ENCODE peak calls at places on chromosomes 4 and X, in four cellular contexts. X, Y, N and U are unnamed samples.

GRCh38 chr4:182339246-182339645 is 96.0 kb downstream of the TENM3 start:
- DNase-seq in X (no peak), N (peak), Y (no peak), U (no peak)

GRCh38 chr4:177322881-177323280 is 13.2 kb downstream of the NEIL3 start:
- DNase-seq in N (no peak), X (no peak), Y (no peak), U (no peak)

GRCh38 chrX:106802388-106803275 is at the start of gene TBC1D8B:
- DNase-seq in X (peak), N (peak), Y (peak), U (peak)

GRCh38 chr4:150216725-150217124 is 138.5 kb downstream of the DCLK2 start:
- DNase-seq in Y (no peak), N (no peak), X (no peak), U (no peak)

GRCh38 chr4:139593091-139593564 is 37.1 kb upstream of the SETD7 start:
- DNase-seq in Y (no peak), N (no peak), X (peak), U (no peak)

GRCh38 chr4:168886361-168886760 is 123.7 kb downstream of the CBR4 start:
- DNase-seq in X (no peak), N (no peak), Y (no peak), U (no peak)

GRCh38 chr4:171582961-171583581 is 230.1 kb upstream of the GALNTL6 start:
- DNase-seq in N (no peak), X (no peak), Y (no peak), U (no peak)

GRCh38 chr4:112519689-112520597 is 4.0 kb upstream of the NEUROG2 start:
- DNase-seq in N (no peak), Y (no peak), X (no peak), U (no peak)

GRCh38 chr4:52836653-52837052 is 25.5 kb upstream of the RASL11B start:
- DNase-seq in Y (no peak), X (no peak), N (no peak), U (no peak)

GRCh38 chrX:15350329-15350996 is 15.1 kb upstream of the PIGA start:
- DNase-seq in N (no peak), X (no peak), Y (peak), U (no peak)

GRCh38 chr4:52263612-52264011 is 212.5 kb downstream of the SPATA18 start:
- DNase-seq in N (no peak), Y (no peak), X (no peak), U (peak)

GRCh38 chr4:118757761-118758213 is 72.6 kb downstream of the METTL14 start:
- DNase-seq in Y (no peak), N (no peak), X (peak), U (peak)

GRCh38 chrX:143648705-143649104 is 12.8 kb upstream of the SLITRK4 start:
- DNase-seq in Y (no peak), N (no peak), X (no peak), U (peak)

GRCh38 chr4:28229092-28229491 is 1368.5 kb downstream of the STIM2 start:
- DNase-seq in Y (no peak), X (no peak), N (no peak), U (no peak)

GRCh38 chrX:23503835-23504539 is 163.3 kb upstream of the PRDX4 start:
- DNase-seq in Y (no peak), X (peak), N (no peak), U (peak)

GRCh38 chr4:151866266-151866918 is 105.6 kb upstream of the GATB start:
- DNase-seq in N (no peak), Y (no peak), X (no peak), U (no peak)

GRCh38 chr4:52105276-52105675 is 54.2 kb downstream of the SPATA18 start:
- DNase-seq in N (no peak), Y (no peak), X (no peak), U (no peak)

GRCh38 chr4:55363618-55364420 is 17.8 kb downstream of the SRD5A3 start:
- DNase-seq in X (no peak), Y (no peak), N (no peak), U (no peak)

GRCh38 chr4:138405439-138405838 is 163.3 kb upstream of the SLC7A11 start:
- DNase-seq in X (no peak), Y (no peak), N (no peak), U (no peak)

GRCh38 chr4:124903995-124904722 is 191.6 kb upstream of the ANKRD50 start:
- DNase-seq in N (no peak), Y (no peak), X (no peak), U (peak)

GRCh38 chr4:159383569-159383934 is 280.7 kb downstream of the RAPGEF2 start:
- DNase-seq in N (peak), X (no peak), Y (no peak), U (no peak)

GRCh38 chr4:105895609-105896460 is 564 bp downstream of the NPNT start:
- DNase-seq in X (no peak), N (no peak), Y (no peak), U (no peak)

GRCh38 chrX:1392376-1393130 is 640 bp upstream of the SLC25A6 start:
- DNase-seq in N (no peak), Y (peak), X (no peak), U (peak)

GRCh38 chrX:114906978-114907510 is 110.4 kb downstream of the IL13RA2 start:
- DNase-seq in N (peak), X (peak), Y (no peak), U (no peak)

GRCh38 chr4:164293181-164293580 is 460.8 kb upstream of the SMIM31 start:
- DNase-seq in X (no peak), Y (no peak), N (no peak), U (no peak)

GRCh38 chrX:153640736-153641574 is 6.0 kb upstream of the DUSP9 start:
- DNase-seq in N (no peak), Y (no peak), X (no peak), U (no peak)

GRCh38 chr4:149995134-149995756 is 83.0 kb upstream of the DCLK2 start:
- DNase-seq in N (no peak), Y (no peak), X (no peak), U (no peak)

GRCh38 chr4:114659386-114660008 is 60.9 kb downstream of the UGT8 start:
- DNase-seq in Y (peak), N (peak), X (peak), U (peak)

GRCh38 chr4:176236909-176237308 is 32.1 kb downstream of the ASB5 start:
- DNase-seq in Y (no peak), X (no peak), N (no peak), U (no peak)

GRCh38 chr4:53128959-53129358 is 236.9 kb downstream of the SCFD2 start:
- DNase-seq in Y (no peak), X (no peak), N (no peak), U (no peak)

GRCh38 chrX:115579327-115579726 is 18.4 kb downstream of the PLS3 start:
- DNase-seq in Y (no peak), X (no peak), N (no peak), U (no peak)

GRCh38 chr4:106344324-106344970 is 24.1 kb downstream of the GIMD1 start:
- DNase-seq in Y (no peak), X (peak), N (no peak), U (no peak)

GRCh38 chr4:178415925-178416324 is 973.7 kb upstream of the AGA start:
- DNase-seq in X (no peak), Y (no peak), N (no peak), U (no peak)

GRCh38 chr4:124931050-124931449 is 218.5 kb upstream of the ANKRD50 start:
- DNase-seq in X (no peak), N (no peak), Y (no peak), U (no peak)

GRCh38 chr4:148790691-148791090 is 348.5 kb upstream of the NR3C2 start:
- DNase-seq in N (no peak), Y (no peak), X (no peak), U (no peak)

GRCh38 chrX:69234624-69235023 is 69.4 kb upstream of the PJA1 start:
- DNase-seq in Y (no peak), X (no peak), N (no peak), U (no peak)

GRCh38 chrX:69226459-69227158 is 61.4 kb upstream of the PJA1 start:
- DNase-seq in Y (no peak), X (no peak), N (no peak), U (no peak)

GRCh38 chrX:69232945-69233344 is 67.7 kb upstream of the PJA1 start:
- DNase-seq in X (no peak), N (no peak), Y (no peak), U (no peak)

GRCh38 chrX:69231903-69232302 is 66.7 kb upstream of the PJA1 start:
- DNase-seq in X (no peak), Y (no peak), N (no peak), U (no peak)

GRCh38 chrX:69229436-69229835 is 64.2 kb upstream of the PJA1 start:
- DNase-seq in X (no peak), Y (no peak), N (no peak), U (no peak)
- TF ChIP-seq JUND in X (no peak), Y (no peak), N (no peak), U (no peak)

DNA sequence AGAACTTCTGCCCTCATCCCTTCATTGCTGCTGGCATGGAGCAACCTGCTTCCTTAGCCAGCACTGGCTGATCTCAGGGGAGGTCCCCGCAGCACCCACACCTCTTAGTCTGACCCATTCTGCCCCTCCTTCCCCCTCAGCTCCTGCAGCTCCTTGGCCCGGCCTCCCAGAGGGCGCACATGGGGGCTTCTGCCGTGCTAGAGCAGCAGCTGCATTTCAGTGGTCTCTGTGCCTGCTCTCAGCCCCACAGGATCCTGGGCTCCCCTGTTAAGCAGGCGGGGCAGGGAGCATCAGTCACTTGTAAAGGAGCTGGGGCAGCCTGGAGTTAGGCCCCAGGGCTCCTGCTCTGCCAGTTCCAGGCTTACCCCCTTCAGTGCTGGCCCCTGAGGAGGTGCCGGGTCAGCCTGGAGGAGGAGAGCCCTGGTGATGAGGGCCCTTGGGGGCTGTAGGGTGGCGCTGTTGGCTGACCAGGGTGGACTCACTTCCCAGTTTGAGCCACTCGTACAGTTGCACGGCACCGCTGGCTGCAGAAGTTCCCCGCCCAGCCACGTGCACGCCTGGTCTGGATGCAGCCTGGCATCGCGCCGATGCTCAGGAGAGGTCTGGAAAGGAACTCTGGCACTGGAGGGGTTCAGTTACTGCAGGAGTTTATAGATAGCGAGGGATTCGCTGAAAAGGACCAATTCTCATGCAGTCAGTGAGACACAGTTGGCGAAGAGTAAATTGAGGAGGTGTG is 85.1 kb upstream of the PSAPL1 start:
- DNase-seq in X (no peak), Y (no peak), N (no peak), U (no peak)
- TF ChIP-seq JUND in X (no peak), Y (no peak), N (no peak), U (no peak)

GRCh38 chr4:87875187-87875586 is 42.4 kb downstream of the MEPE start:
- DNase-seq in X (no peak), Y (no peak), N (no peak), U (no peak)

GRCh38 chr4:87882861-87883260 is 50.1 kb downstream of the MEPE start:
- DNase-seq in N (no peak), Y (no peak), X (no peak), U (no peak)

GRCh38 chr4:87884976-87885574 is 52.3 kb downstream of the MEPE start:
- DNase-seq in Y (no peak), N (no peak), X (no peak), U (no peak)

GRCh38 chr4:87882321-87882720 is 49.6 kb downstream of the MEPE start:
- DNase-seq in X (no peak), N (no peak), Y (no peak), U (no peak)

DNA sequence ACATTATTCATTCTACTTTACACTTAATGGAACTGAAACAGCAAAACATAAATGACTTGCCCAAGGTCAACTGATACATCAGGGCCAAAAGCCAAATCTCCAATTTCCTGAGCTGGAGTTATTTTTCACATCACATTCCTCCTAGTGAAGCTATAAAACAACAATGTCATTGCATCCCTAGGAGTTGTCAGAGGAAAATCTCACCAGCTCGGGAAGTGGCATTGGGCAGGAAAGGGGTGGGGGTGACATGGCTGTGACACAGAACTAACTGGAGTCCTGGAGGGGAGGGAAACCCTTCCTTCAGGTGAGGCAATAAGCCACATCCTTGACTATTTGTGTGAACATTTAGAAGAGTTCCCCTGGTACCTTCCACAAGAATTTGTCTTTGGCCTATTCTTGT is 47.3 kb downstream of the MEPE start:
- DNase-seq in Y (no peak), X (no peak), N (no peak), U (no peak)
- TF ChIP-seq JUND in Y (no peak), X (no peak), N (no peak), U (no peak)

DNA sequence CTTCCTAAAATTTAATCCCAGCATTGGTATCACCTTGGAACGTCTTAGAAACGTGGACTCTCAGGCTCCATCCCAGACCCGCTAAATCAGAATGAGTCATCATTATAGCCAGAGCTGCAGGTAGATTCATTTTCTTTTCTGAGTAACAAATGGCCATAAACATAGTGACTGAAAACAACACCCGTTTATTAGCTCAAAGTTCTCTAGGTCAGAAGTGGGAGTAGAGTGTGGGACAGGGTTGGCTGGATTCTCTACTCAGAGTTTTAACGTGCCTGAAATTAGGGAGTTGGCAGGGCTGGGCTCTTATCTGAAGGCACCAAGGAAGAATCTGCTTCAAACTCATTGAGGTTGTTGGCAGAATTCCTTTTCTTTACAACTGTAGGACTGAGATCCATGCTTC is 101.8 kb upstream of the C1QTNF7 start:
- DNase-seq in Y (no peak), N (no peak), X (no peak), U (no peak)
- TF ChIP-seq JUND in Y (no peak), N (no peak), X (no peak), U (no peak)

DNA sequence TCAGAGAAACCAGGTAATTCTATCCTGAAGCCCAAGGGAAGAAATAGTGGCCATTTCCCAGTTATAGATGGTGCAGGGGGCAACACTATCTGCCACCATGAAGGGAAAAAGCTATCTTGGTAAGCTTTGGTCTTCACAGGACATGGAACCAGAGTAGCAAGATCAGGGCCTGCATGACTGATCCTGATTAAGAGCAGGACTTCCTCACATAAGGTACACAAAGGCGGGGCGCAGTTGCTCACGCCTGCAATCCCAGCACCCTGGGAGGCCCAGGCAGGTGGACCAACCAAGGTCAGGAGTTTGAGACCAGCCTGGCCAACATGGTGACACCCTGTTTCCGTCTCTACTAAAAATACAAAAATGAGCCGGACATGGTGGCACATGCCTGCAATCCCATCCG is 148.4 kb upstream of the USP9X start:
- DNase-seq in Y (no peak), X (no peak), N (no peak), U (no peak)
- TF ChIP-seq JUND in Y (no peak), X (no peak), N (no peak), U (no peak)

DNA sequence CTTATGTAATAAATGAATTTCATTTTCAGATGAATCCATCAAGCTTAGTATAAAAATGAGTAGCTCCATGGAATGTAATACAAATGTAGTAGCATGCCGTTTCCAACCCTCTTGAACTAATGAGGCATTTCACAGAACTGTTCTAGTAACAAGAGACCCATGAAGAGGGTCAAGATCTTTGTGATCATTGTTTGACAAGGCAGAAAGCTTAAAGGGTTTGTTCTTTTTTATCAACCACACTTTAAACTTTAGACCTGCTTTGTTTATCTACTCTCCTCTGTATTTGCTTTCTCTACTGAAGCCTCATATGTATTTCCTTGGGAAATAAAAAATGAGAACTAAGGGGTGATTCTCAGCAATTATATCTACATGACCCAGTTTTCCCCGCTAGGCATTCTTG is 513.9 kb downstream of the ARAP2 start:
- DNase-seq in N (no peak), X (peak), Y (no peak), U (no peak)
- TF ChIP-seq JUND in N (no peak), X (no peak), Y (no peak), U (no peak)

GRCh38 chrX:39336709-39337294 is 535.5 kb downstream of the MID1IP1 start:
- DNase-seq in X (no peak), N (no peak), Y (no peak), U (no peak)

GRCh38 chrX:39331062-39331704 is 529.9 kb downstream of the MID1IP1 start:
- DNase-seq in Y (no peak), X (no peak), N (no peak), U (no peak)

GRCh38 chrX:39337461-39337860 is 536.2 kb downstream of the MID1IP1 start:
- DNase-seq in N (no peak), X (no peak), Y (no peak), U (no peak)

GRCh38 chrX:39338583-39338982 is 537.3 kb downstream of the MID1IP1 start:
- DNase-seq in Y (no peak), X (no peak), N (no peak), U (no peak)

DNA sequence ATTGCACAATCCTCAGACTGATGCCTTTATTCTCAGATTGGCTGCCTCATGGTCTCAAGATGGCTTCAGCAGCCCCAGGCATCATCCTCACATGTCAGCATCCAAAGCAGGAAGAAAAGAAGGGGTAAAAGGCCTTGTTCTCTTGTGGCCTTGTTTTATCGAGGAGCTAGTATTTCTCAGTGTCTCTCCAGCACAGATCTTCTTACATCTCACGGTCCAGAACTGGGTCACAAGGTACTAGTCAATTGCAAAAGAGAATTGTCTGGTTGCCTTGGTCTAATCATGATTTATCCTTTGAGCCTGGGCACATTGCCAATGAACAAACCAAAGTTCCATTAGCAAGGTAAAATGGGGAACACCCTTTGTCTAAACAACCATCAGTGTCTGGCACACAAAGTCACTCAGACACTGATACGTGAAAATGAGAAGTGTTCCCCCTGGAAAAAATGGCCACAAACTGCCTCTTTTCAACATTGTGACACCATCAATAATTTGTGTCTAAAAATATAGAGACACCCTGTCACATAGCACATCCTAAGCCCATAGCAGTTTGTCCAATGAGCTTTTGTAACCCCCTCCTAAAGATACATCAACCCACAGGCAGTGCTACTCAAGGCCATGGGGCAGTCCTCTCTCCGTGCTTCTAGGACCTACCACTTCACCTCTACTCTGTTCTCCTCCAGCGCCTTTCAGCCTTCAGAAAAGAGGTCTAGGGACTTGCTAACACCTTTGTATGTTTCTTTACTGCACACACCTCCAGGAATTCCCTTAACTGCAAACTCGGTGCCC is 534.4 kb downstream of the MID1IP1 start:
- DNase-seq in X (no peak), N (no peak), Y (no peak), U (no peak)
- TF ChIP-seq JUND in X (no peak), N (no peak), Y (no peak), U (no peak)

GRCh38 chr4:33696066-33696465 is 2548.2 kb downstream of the ARAP2 start:
- DNase-seq in N (no peak), Y (no peak), X (no peak), U (peak)
- TF ChIP-seq JUND in N (no peak), Y (no peak), X (no peak), U (no peak)

GRCh38 chr4:157980158-157980557 is 192.7 kb downstream of the GASK1B start:
- DNase-seq in N (no peak), X (no peak), Y (no peak), U (no peak)
- TF ChIP-seq JUND in N (no peak), X (no peak), Y (no peak), U (no peak)